ENCODE peak calls at places on chromosome 17, in five cellular contexts. One of them, this sample, is unnamed.

GRCh38 chr17:14201087-14201486 is 35.6 kb downstream of the CDRT15 start:
- DNase-seq in CD8-positive, alpha-beta memory T cell: peak; percentile 65
- DNase-seq in tibial artery: no peak
- DNase-seq in spleen: no peak
- DNase-seq in upper lobe of right lung: no peak
- DNase-seq in this sample: peak; percentile 29

GRCh38 chr17:17666111-17666714 is 15.0 kb upstream of the RAI1 start:
- DNase-seq in CD8-positive, alpha-beta memory T cell: no peak
- DNase-seq in tibial artery: no peak
- DNase-seq in spleen: no peak
- DNase-seq in upper lobe of right lung: no peak
- DNase-seq in this sample: no peak

GRCh38 chr17:4536259-4536741 is 18.9 kb downstream of the MYBBP1A start:
- DNase-seq in CD8-positive, alpha-beta memory T cell: no peak
- DNase-seq in tibial artery: no peak
- DNase-seq in spleen: no peak
- DNase-seq in upper lobe of right lung: no peak
- DNase-seq in this sample: no peak

GRCh38 chr17:63675607-63676539 is 24.1 kb downstream of the LIMD2 start:
- DNase-seq in CD8-positive, alpha-beta memory T cell: no peak
- DNase-seq in tibial artery: peak; percentile 90
- DNase-seq in spleen: no peak
- DNase-seq in upper lobe of right lung: peak; percentile 83
- DNase-seq in this sample: no peak

GRCh38 chr17:32527146-32527545 is 40.4 kb downstream of the CDK5R1 start:
- DNase-seq in CD8-positive, alpha-beta memory T cell: no peak
- DNase-seq in tibial artery: no peak
- DNase-seq in spleen: no peak
- DNase-seq in upper lobe of right lung: no peak
- DNase-seq in this sample: no peak

GRCh38 chr17:34571428-34572130 is 7.8 kb upstream of the TMEM132E start:
- DNase-seq in CD8-positive, alpha-beta memory T cell: no peak
- DNase-seq in tibial artery: no peak
- DNase-seq in spleen: no peak
- DNase-seq in upper lobe of right lung: peak; percentile 54
- DNase-seq in this sample: no peak

GRCh38 chr17:58232707-58233156 is 5.7 kb upstream of the LPO start:
- DNase-seq in CD8-positive, alpha-beta memory T cell: no peak
- DNase-seq in tibial artery: no peak
- DNase-seq in spleen: no peak
- DNase-seq in upper lobe of right lung: peak; percentile 70
- DNase-seq in this sample: no peak

GRCh38 chr17:6305613-6306360 is 129.1 kb downstream of the AIPL1 start:
- DNase-seq in CD8-positive, alpha-beta memory T cell: no peak
- DNase-seq in tibial artery: no peak
- DNase-seq in spleen: no peak
- DNase-seq in upper lobe of right lung: no peak
- DNase-seq in this sample: no peak

GRCh38 chr17:7563115-7563869 is 1.6 kb downstream of the SENP3 start:
- DNase-seq in CD8-positive, alpha-beta memory T cell: no peak
- DNase-seq in tibial artery: no peak
- DNase-seq in spleen: no peak
- DNase-seq in upper lobe of right lung: no peak
- DNase-seq in this sample: no peak

GRCh38 chr17:39755550-39756375 is 18.0 kb downstream of the GRB7 start:
- DNase-seq in CD8-positive, alpha-beta memory T cell: peak; percentile 84
- DNase-seq in tibial artery: no peak
- DNase-seq in spleen: peak; percentile 87
- DNase-seq in upper lobe of right lung: no peak
- DNase-seq in this sample: peak; percentile 50

GRCh38 chr17:63498621-63499195 is 21.8 kb downstream of the ACE start:
- DNase-seq in CD8-positive, alpha-beta memory T cell: no peak
- DNase-seq in tibial artery: no peak
- DNase-seq in spleen: no peak
- DNase-seq in upper lobe of right lung: no peak
- DNase-seq in this sample: no peak

GRCh38 chr17:64410750-64411490 is 20.3 kb upstream of the PECAM1 start:
- DNase-seq in CD8-positive, alpha-beta memory T cell: no peak
- DNase-seq in tibial artery: no peak
- DNase-seq in spleen: peak; percentile 54
- DNase-seq in upper lobe of right lung: peak; percentile 31
- DNase-seq in this sample: no peak

GRCh38 chr17:60392845-60393702 is 1.1 kb upstream of the USP32 start:
- DNase-seq in CD8-positive, alpha-beta memory T cell: no peak
- DNase-seq in tibial artery: peak; percentile 33
- DNase-seq in spleen: no peak
- DNase-seq in upper lobe of right lung: peak; percentile 67
- DNase-seq in this sample: no peak

GRCh38 chr17:76496464-76496863 is 4.8 kb downstream of the RHBDF2 start:
- DNase-seq in CD8-positive, alpha-beta memory T cell: no peak
- DNase-seq in tibial artery: no peak
- DNase-seq in spleen: no peak
- DNase-seq in upper lobe of right lung: no peak
- DNase-seq in this sample: no peak

GRCh38 chr17:61496174-61496956 is 44.1 kb downstream of the TBX4 start:
- DNase-seq in CD8-positive, alpha-beta memory T cell: no peak
- DNase-seq in tibial artery: no peak
- DNase-seq in spleen: no peak
- DNase-seq in upper lobe of right lung: no peak
- DNase-seq in this sample: no peak

GRCh38 chr17:40415390-40415789 is 2.3 kb downstream of the TOP2A start:
- DNase-seq in CD8-positive, alpha-beta memory T cell: no peak
- DNase-seq in tibial artery: no peak
- DNase-seq in spleen: no peak
- DNase-seq in upper lobe of right lung: no peak
- DNase-seq in this sample: no peak

GRCh38 chr17:61450641-61451537 is 1.3 kb upstream of the TBX4 start:
- DNase-seq in CD8-positive, alpha-beta memory T cell: no peak
- DNase-seq in tibial artery: no peak
- DNase-seq in spleen: no peak
- DNase-seq in upper lobe of right lung: no peak
- DNase-seq in this sample: no peak

GRCh38 chr17:18315498-18316360 is 636 bp downstream of the SMCR8 start:
- DNase-seq in CD8-positive, alpha-beta memory T cell: peak; percentile 66
- DNase-seq in tibial artery: no peak
- DNase-seq in spleen: no peak
- DNase-seq in upper lobe of right lung: no peak
- DNase-seq in this sample: no peak

GRCh38 chr17:34226011-34226410 is 29.1 kb upstream of the CCL2 start:
- DNase-seq in CD8-positive, alpha-beta memory T cell: no peak
- DNase-seq in tibial artery: no peak
- DNase-seq in spleen: no peak
- DNase-seq in upper lobe of right lung: no peak
- DNase-seq in this sample: no peak

GRCh38 chr17:59786536-59787319 is 79.3 kb downstream of the VMP1 start:
- DNase-seq in CD8-positive, alpha-beta memory T cell: peak; percentile 83
- DNase-seq in tibial artery: peak; percentile 72
- DNase-seq in spleen: no peak
- DNase-seq in upper lobe of right lung: no peak
- DNase-seq in this sample: peak; percentile 71

GRCh38 chr17:83125515-83126274 is 46.3 kb downstream of the METRNL start:
- DNase-seq in CD8-positive, alpha-beta memory T cell: peak; percentile 65
- DNase-seq in tibial artery: peak; percentile 81
- DNase-seq in spleen: peak; percentile 72
- DNase-seq in upper lobe of right lung: peak; percentile 78
- DNase-seq in this sample: no peak

GRCh38 chr17:82217530-82218204 is 5.0 kb upstream of the CCDC57 start:
- DNase-seq in CD8-positive, alpha-beta memory T cell: no peak
- DNase-seq in tibial artery: no peak
- DNase-seq in spleen: peak; percentile 95
- DNase-seq in upper lobe of right lung: peak; percentile 87
- DNase-seq in this sample: no peak

GRCh38 chr17:600576-601301 is 113.9 kb downstream of the VPS53 start:
- DNase-seq in CD8-positive, alpha-beta memory T cell: no peak
- DNase-seq in tibial artery: peak; percentile 25
- DNase-seq in spleen: no peak
- DNase-seq in upper lobe of right lung: no peak
- DNase-seq in this sample: no peak

GRCh38 chr17:41575336-41575735 is 3.5 kb upstream of the KRT9 start:
- DNase-seq in CD8-positive, alpha-beta memory T cell: no peak
- DNase-seq in tibial artery: no peak
- DNase-seq in spleen: no peak
- DNase-seq in upper lobe of right lung: no peak
- DNase-seq in this sample: no peak
- H3K27ac ChIP-seq in CD8-positive, alpha-beta memory T cell: no peak overlapping the region
- H3K27ac ChIP-seq in tibial artery: no peak overlapping the region
- H3K27ac ChIP-seq in spleen: no peak overlapping the region
- H3K27ac ChIP-seq in upper lobe of right lung: no peak overlapping the region
- H3K27ac ChIP-seq in this sample: no peak overlapping the region

GRCh38 chr17:78046923-78047322 is 81.6 kb downstream of the TMC6 start:
- DNase-seq in CD8-positive, alpha-beta memory T cell: no peak
- DNase-seq in tibial artery: no peak
- DNase-seq in spleen: no peak
- DNase-seq in upper lobe of right lung: no peak
- DNase-seq in this sample: no peak
- H3K4me3 ChIP-seq in CD8-positive, alpha-beta memory T cell: no peak overlapping the region
- H3K4me3 ChIP-seq in tibial artery: no peak overlapping the region
- H3K4me3 ChIP-seq in spleen: no peak overlapping the region
- H3K4me3 ChIP-seq in upper lobe of right lung: no peak overlapping the region
- H3K4me3 ChIP-seq in this sample: no peak overlapping the region

GRCh38 chr17:36950027-36950426 is 1.3 kb downstream of the AATF start:
- DNase-seq in CD8-positive, alpha-beta memory T cell: no peak
- DNase-seq in tibial artery: no peak
- DNase-seq in spleen: no peak
- DNase-seq in upper lobe of right lung: no peak
- DNase-seq in this sample: no peak
- H3K36me3 ChIP-seq in CD8-positive, alpha-beta memory T cell: peaks cover 29% of the 10 kb centered on the region
- H3K36me3 ChIP-seq in tibial artery: peaks cover 33% of the 10 kb centered on the region
- H3K36me3 ChIP-seq in spleen: peaks cover 48% of the 10 kb centered on the region
- H3K36me3 ChIP-seq in upper lobe of right lung: peaks cover 47% of the 10 kb centered on the region
- H3K36me3 ChIP-seq in this sample: peaks cover 34% of the 10 kb centered on the region

DNA sequence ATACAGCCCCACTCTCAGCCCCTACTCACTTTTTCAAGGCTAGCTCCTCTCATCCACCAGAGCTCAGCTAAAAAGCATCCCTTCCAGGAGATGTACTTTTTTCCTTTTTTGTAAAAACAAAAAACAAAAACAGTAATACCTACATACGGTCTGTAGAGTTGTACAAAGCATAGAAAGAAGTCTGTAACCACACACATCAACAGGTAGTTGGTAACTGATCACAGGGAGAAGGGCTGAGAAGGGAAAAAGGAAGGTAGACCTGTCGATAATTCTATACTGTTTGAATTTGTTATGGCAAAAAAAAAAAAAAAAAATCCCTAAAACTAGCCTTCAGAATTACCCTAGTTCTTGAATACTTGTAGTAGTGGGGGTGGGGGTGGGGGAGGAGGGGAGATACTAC is 874 bp downstream of the SLC25A19 start:
- DNase-seq in CD8-positive, alpha-beta memory T cell: no peak
- DNase-seq in tibial artery: no peak
- DNase-seq in spleen: no peak
- DNase-seq in upper lobe of right lung: no peak
- DNase-seq in this sample: no peak
- H3K27ac ChIP-seq in CD8-positive, alpha-beta memory T cell: peak overlapping the region; percentile 96
- H3K27ac ChIP-seq in tibial artery: peak overlapping the region; percentile 86
- H3K27ac ChIP-seq in spleen: peak overlapping the region; percentile 94
- H3K27ac ChIP-seq in upper lobe of right lung: peak overlapping the region; percentile 93
- H3K27ac ChIP-seq in this sample: peak overlapping the region; percentile 97

GRCh38 chr17:80856863-80857488 is 134.7 kb upstream of the CHMP6 start:
- DNase-seq in CD8-positive, alpha-beta memory T cell: peak; percentile 43
- DNase-seq in tibial artery: no peak
- DNase-seq in spleen: peak; percentile 74
- DNase-seq in upper lobe of right lung: no peak
- DNase-seq in this sample: no peak
- H3K4me3 ChIP-seq in CD8-positive, alpha-beta memory T cell: no peak overlapping the region
- H3K4me3 ChIP-seq in tibial artery: no peak overlapping the region
- H3K4me3 ChIP-seq in spleen: no peak overlapping the region
- H3K4me3 ChIP-seq in upper lobe of right lung: no peak overlapping the region
- H3K4me3 ChIP-seq in this sample: no peak overlapping the region